ENCODE peak calls at places on chromosomes 13 and 19, in six cellular contexts. One of them, this sample, is unnamed.

GRCh38 chr13:35566340-35566739 is 89.9 kb upstream of the MAB21L1 start:
- DNase-seq in stimulated activated CD4-positive, alpha-beta T cell treated with anti-CD3 and anti-CD28 coated beads, Interleukin-2, amount 100 ng/mL, for 48 hours: no peak
- DNase-seq in AG09309: no peak
- DNase-seq in lung: no peak
- DNase-seq in mesothelial cell of epicardium: no peak
- DNase-seq in epithelial cell of proximal tubule: no peak
- DNase-seq in this sample: no peak

GRCh38 chr13:23552171-23552570 is 18.0 kb upstream of the TNFRSF19 start:
- DNase-seq in stimulated activated CD4-positive, alpha-beta T cell treated with anti-CD3 and anti-CD28 coated beads, Interleukin-2, amount 100 ng/mL, for 48 hours: no peak
- DNase-seq in AG09309: no peak
- DNase-seq in lung: no peak
- DNase-seq in mesothelial cell of epicardium: no peak
- DNase-seq in epithelial cell of proximal tubule: no peak
- DNase-seq in this sample: no peak

GRCh38 chr13:109427148-109427547 is 359.2 kb downstream of the IRS2 start:
- DNase-seq in mesothelial cell of epicardium: no peak
- DNase-seq in AG09309: no peak
- DNase-seq in epithelial cell of proximal tubule: no peak
- DNase-seq in stimulated activated CD4-positive, alpha-beta T cell treated with anti-CD3 and anti-CD28 coated beads, Interleukin-2, amount 100 ng/mL, for 48 hours: no peak
- DNase-seq in lung: no peak
- DNase-seq in this sample: no peak

GRCh38 chr13:34678154-34678553 is 263.9 kb upstream of the NBEA start:
- DNase-seq in AG09309: no peak
- DNase-seq in mesothelial cell of epicardium: no peak
- DNase-seq in lung: no peak
- DNase-seq in stimulated activated CD4-positive, alpha-beta T cell treated with anti-CD3 and anti-CD28 coated beads, Interleukin-2, amount 100 ng/mL, for 48 hours: no peak
- DNase-seq in epithelial cell of proximal tubule: no peak
- DNase-seq in this sample: no peak

GRCh38 chr13:60338754-60339153 is 58.3 kb upstream of the TDRD3 start:
- DNase-seq in mesothelial cell of epicardium: no peak
- DNase-seq in lung: no peak
- DNase-seq in AG09309: no peak
- DNase-seq in stimulated activated CD4-positive, alpha-beta T cell treated with anti-CD3 and anti-CD28 coated beads, Interleukin-2, amount 100 ng/mL, for 48 hours: no peak
- DNase-seq in epithelial cell of proximal tubule: no peak
- DNase-seq in this sample: no peak

GRCh38 chr13:21850013-21851006 is 179.4 kb downstream of the FGF9 start:
- DNase-seq in stimulated activated CD4-positive, alpha-beta T cell treated with anti-CD3 and anti-CD28 coated beads, Interleukin-2, amount 100 ng/mL, for 48 hours: no peak
- DNase-seq in epithelial cell of proximal tubule: no peak
- DNase-seq in mesothelial cell of epicardium: no peak
- DNase-seq in lung: no peak
- DNase-seq in AG09309: no peak
- DNase-seq in this sample: no peak

GRCh38 chr13:105798541-105798940 is 736.9 kb downstream of the EFNB2 start:
- DNase-seq in stimulated activated CD4-positive, alpha-beta T cell treated with anti-CD3 and anti-CD28 coated beads, Interleukin-2, amount 100 ng/mL, for 48 hours: no peak
- DNase-seq in epithelial cell of proximal tubule: no peak
- DNase-seq in mesothelial cell of epicardium: no peak
- DNase-seq in lung: no peak
- DNase-seq in AG09309: no peak
- DNase-seq in this sample: no peak

GRCh38 chr19:5271145-5271544 is 69.5 kb downstream of the PTPRS start:
- DNase-seq in stimulated activated CD4-positive, alpha-beta T cell treated with anti-CD3 and anti-CD28 coated beads, Interleukin-2, amount 100 ng/mL, for 48 hours: no peak
- DNase-seq in lung: no peak
- DNase-seq in mesothelial cell of epicardium: no peak
- DNase-seq in epithelial cell of proximal tubule: no peak
- DNase-seq in AG09309: no peak
- DNase-seq in this sample: no peak

GRCh38 chr13:76991796-76992547 is at the start of gene CLN5:
- DNase-seq in mesothelial cell of epicardium: peak; percentile 83
- DNase-seq in lung: peak; percentile 94
- DNase-seq in AG09309: peak; percentile 58
- DNase-seq in stimulated activated CD4-positive, alpha-beta T cell treated with anti-CD3 and anti-CD28 coated beads, Interleukin-2, amount 100 ng/mL, for 48 hours: peak; percentile 87
- DNase-seq in epithelial cell of proximal tubule: peak; percentile 27
- DNase-seq in this sample: peak; percentile 91

GRCh38 chr19:29779921-29780320 is 31.9 kb upstream of the CCNE1 start:
- DNase-seq in AG09309: no peak
- DNase-seq in stimulated activated CD4-positive, alpha-beta T cell treated with anti-CD3 and anti-CD28 coated beads, Interleukin-2, amount 100 ng/mL, for 48 hours: no peak
- DNase-seq in lung: no peak
- DNase-seq in epithelial cell of proximal tubule: no peak
- DNase-seq in mesothelial cell of epicardium: no peak
- DNase-seq in this sample: no peak

GRCh38 chr19:1237754-1238372 is at the start of gene CBARP:
- DNase-seq in lung: no peak
- DNase-seq in stimulated activated CD4-positive, alpha-beta T cell treated with anti-CD3 and anti-CD28 coated beads, Interleukin-2, amount 100 ng/mL, for 48 hours: no peak
- DNase-seq in epithelial cell of proximal tubule: no peak
- DNase-seq in mesothelial cell of epicardium: no peak
- DNase-seq in AG09309: no peak
- DNase-seq in this sample: peak; percentile 15

GRCh38 chr13:109867766-109868165 is 81.4 kb upstream of the IRS2 start:
- DNase-seq in epithelial cell of proximal tubule: no peak
- DNase-seq in lung: no peak
- DNase-seq in AG09309: no peak
- DNase-seq in stimulated activated CD4-positive, alpha-beta T cell treated with anti-CD3 and anti-CD28 coated beads, Interleukin-2, amount 100 ng/mL, for 48 hours: no peak
- DNase-seq in mesothelial cell of epicardium: no peak
- DNase-seq in this sample: no peak

GRCh38 chr19:11335449-11336146 is 3.9 kb downstream of the RAB3D start:
- DNase-seq in stimulated activated CD4-positive, alpha-beta T cell treated with anti-CD3 and anti-CD28 coated beads, Interleukin-2, amount 100 ng/mL, for 48 hours: no peak
- DNase-seq in epithelial cell of proximal tubule: no peak
- DNase-seq in lung: no peak
- DNase-seq in AG09309: no peak
- DNase-seq in mesothelial cell of epicardium: no peak
- DNase-seq in this sample: no peak

GRCh38 chr13:90032841-90033493 is 1314.5 kb upstream of the MIR17HG start:
- DNase-seq in epithelial cell of proximal tubule: no peak
- DNase-seq in mesothelial cell of epicardium: no peak
- DNase-seq in lung: no peak
- DNase-seq in AG09309: no peak
- DNase-seq in stimulated activated CD4-positive, alpha-beta T cell treated with anti-CD3 and anti-CD28 coated beads, Interleukin-2, amount 100 ng/mL, for 48 hours: no peak
- DNase-seq in this sample: no peak

GRCh38 chr13:26946675-26947342 is 186.2 kb upstream of the GPR12 start:
- DNase-seq in AG09309: no peak
- DNase-seq in stimulated activated CD4-positive, alpha-beta T cell treated with anti-CD3 and anti-CD28 coated beads, Interleukin-2, amount 100 ng/mL, for 48 hours: no peak
- DNase-seq in lung: no peak
- DNase-seq in mesothelial cell of epicardium: no peak
- DNase-seq in epithelial cell of proximal tubule: peak; percentile 27
- DNase-seq in this sample: no peak

GRCh38 chr19:13033244-13033643 is 38.0 kb downstream of the NFIX start:
- DNase-seq in AG09309: no peak
- DNase-seq in lung: no peak
- DNase-seq in epithelial cell of proximal tubule: no peak
- DNase-seq in stimulated activated CD4-positive, alpha-beta T cell treated with anti-CD3 and anti-CD28 coated beads, Interleukin-2, amount 100 ng/mL, for 48 hours: no peak
- DNase-seq in mesothelial cell of epicardium: no peak
- DNase-seq in this sample: no peak

GRCh38 chr13:43269037-43269476 is 245.7 kb downstream of the DNAJC15 start:
- DNase-seq in lung: peak; percentile 57
- DNase-seq in stimulated activated CD4-positive, alpha-beta T cell treated with anti-CD3 and anti-CD28 coated beads, Interleukin-2, amount 100 ng/mL, for 48 hours: no peak
- DNase-seq in epithelial cell of proximal tubule: peak; percentile 70
- DNase-seq in mesothelial cell of epicardium: no peak
- DNase-seq in AG09309: peak; percentile 98
- DNase-seq in this sample: peak; percentile 76

GRCh38 chr13:99299545-99300341 is 7.5 kb downstream of the GPR183 start:
- DNase-seq in AG09309: no peak
- DNase-seq in mesothelial cell of epicardium: no peak
- DNase-seq in epithelial cell of proximal tubule: no peak
- DNase-seq in lung: no peak
- DNase-seq in stimulated activated CD4-positive, alpha-beta T cell treated with anti-CD3 and anti-CD28 coated beads, Interleukin-2, amount 100 ng/mL, for 48 hours: no peak
- DNase-seq in this sample: no peak

GRCh38 chr19:42275517-42275916 is 6.5 kb downstream of the CIC start:
- DNase-seq in lung: no peak
- DNase-seq in AG09309: no peak
- DNase-seq in stimulated activated CD4-positive, alpha-beta T cell treated with anti-CD3 and anti-CD28 coated beads, Interleukin-2, amount 100 ng/mL, for 48 hours: no peak
- DNase-seq in epithelial cell of proximal tubule: no peak
- DNase-seq in mesothelial cell of epicardium: no peak
- DNase-seq in this sample: no peak

GRCh38 chr19:41928221-41928683 is at the start of gene ERFL:
- DNase-seq in AG09309: no peak
- DNase-seq in epithelial cell of proximal tubule: no peak
- DNase-seq in mesothelial cell of epicardium: no peak
- DNase-seq in lung: no peak
- DNase-seq in stimulated activated CD4-positive, alpha-beta T cell treated with anti-CD3 and anti-CD28 coated beads, Interleukin-2, amount 100 ng/mL, for 48 hours: no peak
- DNase-seq in this sample: no peak

GRCh38 chr19:3440082-3440481 is 40.2 kb downstream of the SMIM24 start:
- DNase-seq in epithelial cell of proximal tubule: no peak
- DNase-seq in lung: peak; percentile 50
- DNase-seq in mesothelial cell of epicardium: no peak
- DNase-seq in AG09309: no peak
- DNase-seq in stimulated activated CD4-positive, alpha-beta T cell treated with anti-CD3 and anti-CD28 coated beads, Interleukin-2, amount 100 ng/mL, for 48 hours: peak; percentile 51
- DNase-seq in this sample: no peak

GRCh38 chr13:80276371-80277289 is 64.3 kb downstream of the SPRY2 start:
- DNase-seq in AG09309: no peak
- DNase-seq in lung: no peak
- DNase-seq in epithelial cell of proximal tubule: peak; percentile 58
- DNase-seq in mesothelial cell of epicardium: no peak
- DNase-seq in stimulated activated CD4-positive, alpha-beta T cell treated with anti-CD3 and anti-CD28 coated beads, Interleukin-2, amount 100 ng/mL, for 48 hours: no peak
- DNase-seq in this sample: no peak

GRCh38 chr13:86813198-86813597 is 858.0 kb upstream of the SLITRK5 start:
- DNase-seq in epithelial cell of proximal tubule: no peak
- DNase-seq in lung: no peak
- DNase-seq in mesothelial cell of epicardium: no peak
- DNase-seq in stimulated activated CD4-positive, alpha-beta T cell treated with anti-CD3 and anti-CD28 coated beads, Interleukin-2, amount 100 ng/mL, for 48 hours: no peak
- DNase-seq in AG09309: no peak
- DNase-seq in this sample: no peak

GRCh38 chr13:40060318-40061007 is 405.0 kb downstream of the COG6 start:
- DNase-seq in lung: no peak
- DNase-seq in mesothelial cell of epicardium: no peak
- DNase-seq in AG09309: peak; percentile 93
- DNase-seq in epithelial cell of proximal tubule: no peak
- DNase-seq in stimulated activated CD4-positive, alpha-beta T cell treated with anti-CD3 and anti-CD28 coated beads, Interleukin-2, amount 100 ng/mL, for 48 hours: peak; percentile 43
- DNase-seq in this sample: peak; percentile 72

GRCh38 chr19:49637865-49638350 is 2.0 kb downstream of the RRAS start:
- DNase-seq in mesothelial cell of epicardium: no peak
- DNase-seq in AG09309: peak; percentile 31
- DNase-seq in stimulated activated CD4-positive, alpha-beta T cell treated with anti-CD3 and anti-CD28 coated beads, Interleukin-2, amount 100 ng/mL, for 48 hours: no peak
- DNase-seq in lung: peak; percentile 87
- DNase-seq in epithelial cell of proximal tubule: no peak
- DNase-seq in this sample: peak; percentile 82

GRCh38 chr13:43203781-43204180 is 180.4 kb downstream of the DNAJC15 start:
- DNase-seq in stimulated activated CD4-positive, alpha-beta T cell treated with anti-CD3 and anti-CD28 coated beads, Interleukin-2, amount 100 ng/mL, for 48 hours: no peak
- DNase-seq in mesothelial cell of epicardium: no peak
- DNase-seq in AG09309: no peak
- DNase-seq in epithelial cell of proximal tubule: no peak
- DNase-seq in lung: no peak
- DNase-seq in this sample: no peak

GRCh38 chr19:55485439-55486011 is 537 bp downstream of the NAT14 start:
- DNase-seq in stimulated activated CD4-positive, alpha-beta T cell treated with anti-CD3 and anti-CD28 coated beads, Interleukin-2, amount 100 ng/mL, for 48 hours: no peak
- DNase-seq in lung: no peak
- DNase-seq in epithelial cell of proximal tubule: no peak
- DNase-seq in mesothelial cell of epicardium: no peak
- DNase-seq in AG09309: no peak
- DNase-seq in this sample: no peak

GRCh38 chr19:21698215-21698614 is 69.2 kb downstream of the ZNF100 start:
- DNase-seq in lung: no peak
- DNase-seq in AG09309: peak; percentile 3
- DNase-seq in stimulated activated CD4-positive, alpha-beta T cell treated with anti-CD3 and anti-CD28 coated beads, Interleukin-2, amount 100 ng/mL, for 48 hours: no peak
- DNase-seq in epithelial cell of proximal tubule: no peak
- DNase-seq in mesothelial cell of epicardium: no peak
- DNase-seq in this sample: no peak

GRCh38 chr13:110125157-110125556 is 181.8 kb downstream of the COL4A1 start:
- DNase-seq in lung: peak; percentile 14
- DNase-seq in AG09309: no peak
- DNase-seq in mesothelial cell of epicardium: no peak
- DNase-seq in epithelial cell of proximal tubule: no peak
- DNase-seq in stimulated activated CD4-positive, alpha-beta T cell treated with anti-CD3 and anti-CD28 coated beads, Interleukin-2, amount 100 ng/mL, for 48 hours: no peak
- DNase-seq in this sample: peak; percentile 3

GRCh38 chr13:113155201-113155600 is 3.2 kb upstream of the PROZ start:
- DNase-seq in stimulated activated CD4-positive, alpha-beta T cell treated with anti-CD3 and anti-CD28 coated beads, Interleukin-2, amount 100 ng/mL, for 48 hours: no peak
- DNase-seq in mesothelial cell of epicardium: no peak
- DNase-seq in lung: no peak
- DNase-seq in epithelial cell of proximal tubule: no peak
- DNase-seq in AG09309: no peak
- DNase-seq in this sample: no peak

GRCh38 chr13:21683034-21683733 is 12.3 kb downstream of the FGF9 start:
- DNase-seq in lung: no peak
- DNase-seq in stimulated activated CD4-positive, alpha-beta T cell treated with anti-CD3 and anti-CD28 coated beads, Interleukin-2, amount 100 ng/mL, for 48 hours: no peak
- DNase-seq in AG09309: peak; percentile 48
- DNase-seq in mesothelial cell of epicardium: no peak
- DNase-seq in epithelial cell of proximal tubule: peak; percentile 92
- DNase-seq in this sample: no peak

GRCh38 chr13:76621726-76622125 is 264.5 kb downstream of the KCTD12 start:
- DNase-seq in epithelial cell of proximal tubule: no peak
- DNase-seq in stimulated activated CD4-positive, alpha-beta T cell treated with anti-CD3 and anti-CD28 coated beads, Interleukin-2, amount 100 ng/mL, for 48 hours: no peak
- DNase-seq in AG09309: no peak
- DNase-seq in lung: no peak
- DNase-seq in mesothelial cell of epicardium: no peak
- DNase-seq in this sample: no peak